ENCODE peak calls at places on chromosomes 4 and X, in four cellular contexts. B is stimulated activated CD8-positive, alpha-beta memory T cell treated with anti-CD3 and anti-CD28 coated beads, Interleukin-12 subunit alpha, Interleukin-12 subunit beta, amount 100 ng/mL, for 1 hour; X is progenitor cell of endocrine pancreas; V is HS-5. R is an unnamed sample.

GRCh38 chrX:12441376-12442128 is 303.3 kb downstream of the FRMPD4 start:
- DNase-seq in B (no peak), X (no peak), V (peak), R (no peak)

GRCh38 chr4:126807132-126807531 is 825.6 kb upstream of the INTU start:
- DNase-seq in B (no peak), X (no peak), V (no peak), R (peak)

GRCh38 chr4:163932504-163932903 is 438.0 kb downstream of the TMA16 start:
- DNase-seq in B (no peak), X (no peak), V (no peak), R (no peak)

GRCh38 chrX:49187526-49187925 is 1.4 kb upstream of the PRICKLE3 start:
- DNase-seq in B (no peak), X (no peak), V (no peak), R (no peak)

GRCh38 chr4:76881375-76881774 is 16.6 kb downstream of the SOWAHB start:
- DNase-seq in B (no peak), X (no peak), V (no peak), R (peak)

GRCh38 chrX:13151806-13152510 is 107.5 kb upstream of the FAM9C start:
- DNase-seq in B (no peak), X (no peak), V (no peak), R (no peak)

GRCh38 chr4:11489449-11490083 is 60.9 kb upstream of the HS3ST1 start:
- DNase-seq in B (no peak), X (no peak), V (no peak), R (no peak)

GRCh38 chr4:147134536-147135210 is 189.0 kb upstream of the TTC29 start:
- DNase-seq in B (no peak), X (no peak), V (no peak), R (no peak)

GRCh38 chr4:183139058-183139740 is 40.1 kb downstream of the WWC2 start:
- DNase-seq in B (no peak), X (no peak), V (no peak), R (no peak)

GRCh38 chrX:107716045-107716684 is 59.4 kb downstream of the TSC22D3 start:
- DNase-seq in B (no peak), X (peak), V (no peak), R (peak)

GRCh38 chr4:113502476-113502875 is 259.1 kb downstream of the CAMK2D start:
- DNase-seq in B (no peak), X (no peak), V (peak), R (no peak)

GRCh38 chr4:128986908-128987307 is 106.4 kb downstream of the SCLT1 start:
- DNase-seq in B (no peak), X (no peak), V (no peak), R (no peak)

GRCh38 chr4:186927624-186928023 is 204.0 kb upstream of the FAT1 start:
- DNase-seq in B (no peak), X (no peak), V (no peak), R (no peak)